ENCODE peak calls at places on chromosomes 5 and 9, in seven cellular contexts. L, C, P, V, D, Y and F are unnamed samples.

GRCh38 chr5:55497712-55498111 is 37.1 kb downstream of the PLPP1 start:
- DNase-seq in C (no peak), D (no peak), P (no peak), Y (peak; percentile 10), L (no peak), V (no peak), F (no peak)

GRCh38 chr9:34250721-34251120 is 71.9 kb downstream of the UBAP1 start:
- DNase-seq in L (no peak), Y (no peak), C (no peak), V (no peak), D (no peak), P (no peak), F (peak; percentile 20)

GRCh38 chr5:33411498-33411897 is 29.3 kb upstream of the TARS1 start:
- DNase-seq in Y (no peak), P (no peak), C (no peak), V (no peak), D (no peak), L (no peak), F (no peak)

GRCh38 chr5:21711854-21712752 is 1141.0 kb downstream of the CDH12 start:
- DNase-seq in V (no peak), Y (no peak), D (no peak), C (no peak), L (no peak), P (no peak), F (no peak)

GRCh38 chr9:133738039-133738805 is at the start of gene SARDH:
- DNase-seq in V (no peak), D (peak; percentile 59), P (peak; percentile 80), C (peak; percentile 82), Y (peak; percentile 81), L (peak; percentile 50), F (peak; percentile 87)

GRCh38 chr5:56516936-56517521 is 283.9 kb upstream of the ANKRD55 start:
- DNase-seq in C (no peak), L (no peak), P (no peak), V (no peak), D (no peak), Y (no peak), F (no peak)

GRCh38 chr5:170273968-170274710 is 23.4 kb downstream of the LCP2 start:
- DNase-seq in P (peak; percentile 31), D (no peak), Y (peak; percentile 82), L (no peak), C (no peak), V (no peak), F (no peak)

GRCh38 chr5:99061711-99062110 is 132.9 kb upstream of the CHD1 start:
- DNase-seq in C (no peak), V (no peak), L (no peak), Y (no peak), P (no peak), D (no peak), F (no peak)

GRCh38 chr5:1468247-1468612 is 23.0 kb upstream of the SLC6A3 start:
- DNase-seq in L (peak; percentile 58), Y (peak; percentile 69), P (peak; percentile 58), D (no peak), V (no peak), C (no peak), F (no peak)

GRCh38 chr5:107557051-107557658 is 113.6 kb downstream of the EFNA5 start:
- DNase-seq in C (no peak), L (peak; percentile 43), D (no peak), P (peak; percentile 21), Y (peak; percentile 88), V (no peak), F (no peak)

GRCh38 chr9:75941577-75942311 is 51.3 kb downstream of the PCSK5 start:
- DNase-seq in Y (no peak), C (no peak), V (no peak), P (no peak), D (no peak), L (no peak), F (no peak)

GRCh38 chr5:177128551-177128976 is 5.0 kb upstream of the NSD1 start:
- DNase-seq in L (no peak), D (no peak), V (no peak), P (no peak), Y (no peak), C (peak; percentile 4), F (peak; percentile 69)

GRCh38 chr5:90548069-90548593 is 10.5 kb upstream of the ADGRV1 start:
- DNase-seq in C (no peak), P (no peak), D (no peak), V (no peak), Y (no peak), L (no peak), F (no peak)

GRCh38 chr9:127224883-127225739 is 39.5 kb upstream of the GARNL3 start:
- DNase-seq in P (peak; percentile 100), C (peak; percentile 100), V (peak; percentile 81), L (peak; percentile 96), Y (no peak), D (peak; percentile 93), F (peak; percentile 99)

GRCh38 chr5:14870347-14871083 is 1.1 kb downstream of the ANKH start:
- DNase-seq in C (no peak), P (no peak), Y (peak; percentile 21), V (peak; percentile 44), L (no peak), D (no peak), F (no peak)

GRCh38 chr5:115816226-115817042 is at the start of gene CDO1:
- DNase-seq in D (peak; percentile 80), C (peak; percentile 33), Y (peak; percentile 75), V (no peak), P (peak; percentile 76), L (peak; percentile 67), F (peak; percentile 90)

GRCh38 chr9:113996531-113997001 is 81.5 kb downstream of the AMBP start:
- DNase-seq in P (no peak), L (no peak), Y (no peak), D (no peak), V (no peak), C (no peak), F (no peak)

GRCh38 chr9:85603920-85604319 is 137.8 kb downstream of the AGTPBP1 start:
- DNase-seq in L (no peak), C (no peak), V (no peak), P (no peak), Y (peak; percentile 50), D (no peak), F (no peak)